ENCODE peak calls at places on chromosomes 7 and 10, in ten cellular contexts. K is A549, X is transverse colon, B is body of pancreas, S is esophagus squamous epithelium, J is upper lobe of left lung, C is heart left ventricle, Z is tibial nerve, E is stomach, M is prostate gland. G is an unnamed sample.

GRCh38 chr7:94295805-94296204 is 98.9 kb upstream of the COL1A2 start:
- DNase-seq in K (peak), X (no peak), B (no peak), S (no peak), J (no peak), C (no peak), Z (no peak), E (no peak), M (no peak), G (no peak)

GRCh38 chr7:101390901-101391301 is 28.2 kb downstream of the COL26A1 start:
- DNase-seq in K (no peak), X (peak), B (no peak), S (no peak), J (no peak), C (peak), Z (peak), E (no peak), M (no peak), G (no peak)

GRCh38 chr10:122567056-122567660 is 6.6 kb downstream of the DMBT1 start:
- DNase-seq in K (peak), X (peak), B (peak), S (no peak), J (no peak), C (no peak), Z (no peak), E (peak), M (no peak), G (no peak)

GRCh38 chr7:114790526-114790925 is 131.4 kb upstream of the MDFIC start:
- DNase-seq in K (no peak), X (no peak), B (no peak), S (no peak), J (no peak), C (no peak), Z (no peak), E (no peak), M (no peak), G (no peak)

GRCh38 chr7:30510124-30511074 is 5.8 kb upstream of the GGCT start:
- DNase-seq in K (peak), X (peak), B (peak), S (no peak), J (no peak), C (no peak), Z (no peak), E (peak), M (no peak), G (no peak)

GRCh38 chr7:55784151-55784550 is 78.4 kb downstream of the SEPTIN14 start:
- DNase-seq in K (no peak), X (no peak), B (no peak), S (no peak), J (peak), C (no peak), Z (no peak), E (no peak), M (no peak), G (no peak)

GRCh38 chr10:13528875-13529713 is at the start of gene BEND7:
- DNase-seq in K (peak), X (peak), B (peak), S (no peak), J (peak), C (peak), Z (no peak), E (peak), M (no peak), G (no peak)

GRCh38 chr10:1608408-1609037 is 128.8 kb downstream of the ADARB2 start:
- DNase-seq in K (no peak), X (no peak), B (no peak), S (no peak), J (no peak), C (no peak), Z (no peak), E (no peak), M (no peak), G (no peak)

GRCh38 chr7:37311282-37311868 is 137.3 kb downstream of the ELMO1 start:
- DNase-seq in K (peak), X (no peak), B (no peak), S (no peak), J (peak), C (peak), Z (no peak), E (no peak), M (no peak), G (no peak)

GRCh38 chr7:71239517-71239916 is 107.6 kb downstream of the GALNT17 start:
- DNase-seq in K (no peak), X (no peak), B (no peak), S (no peak), J (no peak), C (peak), Z (no peak), E (no peak), M (peak), G (no peak)

GRCh38 chr7:27046854-27047549 is 48.8 kb downstream of the HOXA1 start:
- DNase-seq in K (peak), X (no peak), B (no peak), S (no peak), J (no peak), C (no peak), Z (no peak), E (no peak), M (no peak), G (no peak)

GRCh38 chr7:39644170-39644569 is 20.8 kb downstream of the RALA start:
- DNase-seq in K (no peak), X (no peak), B (no peak), S (no peak), J (no peak), C (no peak), Z (no peak), E (no peak), M (no peak), G (no peak)

GRCh38 chr7:82745117-82745516 is 301.5 kb upstream of the CACNA2D1 start:
- DNase-seq in K (no peak), X (no peak), B (no peak), S (no peak), J (no peak), C (no peak), Z (no peak), E (no peak), M (no peak), G (no peak)

GRCh38 chr7:73361340-73361739 is 33.4 kb downstream of the FKBP6 start:
- DNase-seq in K (no peak), X (no peak), B (no peak), S (no peak), J (no peak), C (no peak), Z (no peak), E (no peak), M (no peak), G (no peak)

GRCh38 chr10:14669576-14669975 is 105.1 kb downstream of the FAM107B start:
- DNase-seq in K (peak), X (no peak), B (no peak), S (no peak), J (no peak), C (no peak), Z (no peak), E (no peak), M (no peak), G (no peak)

GRCh38 chr10:4280481-4281206 is 495.6 kb upstream of the KLF6 start:
- DNase-seq in K (no peak), X (peak), B (no peak), S (no peak), J (no peak), C (no peak), Z (no peak), E (no peak), M (peak), G (no peak)

GRCh38 chr10:13809447-13809846 is 222.7 kb downstream of the PRPF18 start:
- DNase-seq in K (no peak), X (no peak), B (no peak), S (no peak), J (no peak), C (no peak), Z (no peak), E (no peak), M (no peak), G (no peak)

GRCh38 chr10:86100581-86101061 is 266.0 kb downstream of the GRID1 start:
- DNase-seq in K (peak), X (no peak), B (no peak), S (no peak), J (no peak), C (no peak), Z (no peak), E (no peak), M (no peak), G (peak)

GRCh38 chr7:21261627-21262564 is 166.0 kb upstream of the SP4 start:
- DNase-seq in K (peak), X (peak), B (peak), S (no peak), J (no peak), C (no peak), Z (no peak), E (peak), M (no peak), G (no peak)

GRCh38 chr10:11810313-11810766 is 12.8 kb upstream of the PROSER2 start:
- DNase-seq in K (peak), X (no peak), B (no peak), S (no peak), J (no peak), C (no peak), Z (no peak), E (no peak), M (no peak), G (no peak)

GRCh38 chr7:30321992-30322637 is 37.7 kb downstream of the ZNRF2 start:
- DNase-seq in K (no peak), X (no peak), B (no peak), S (no peak), J (no peak), C (no peak), Z (no peak), E (no peak), M (peak), G (no peak)

GRCh38 chr7:155303897-155304296 is 6.2 kb downstream of the INSIG1 start:
- DNase-seq in K (no peak), X (no peak), B (no peak), S (no peak), J (no peak), C (no peak), Z (no peak), E (no peak), M (no peak), G (no peak)

GRCh38 chr7:96976106-96976505 is 29.2 kb upstream of the DLX6 start:
- DNase-seq in K (no peak), X (no peak), B (no peak), S (no peak), J (no peak), C (no peak), Z (no peak), E (no peak), M (no peak), G (no peak)

GRCh38 chr10:77686096-77686495 is 48.5 kb upstream of the KCNMA1 start:
- DNase-seq in K (no peak), X (no peak), B (no peak), S (no peak), J (no peak), C (no peak), Z (no peak), E (no peak), M (no peak), G (no peak)

GRCh38 chr7:29449569-29450260 is 113.9 kb upstream of the PRR15 start:
- DNase-seq in K (peak), X (no peak), B (no peak), S (no peak), J (no peak), C (no peak), Z (no peak), E (no peak), M (peak), G (no peak)

GRCh38 chr10:96089670-96090462 is 40.2 kb upstream of the ZNF518A start:
- DNase-seq in K (peak), X (peak), B (peak), S (peak), J (peak), C (peak), Z (peak), E (peak), M (peak), G (peak)

GRCh38 chr10:74870191-74870590 is 43.8 kb downstream of the KAT6B start:
- DNase-seq in K (no peak), X (no peak), B (no peak), S (no peak), J (no peak), C (no peak), Z (no peak), E (no peak), M (no peak), G (no peak)
- TF ChIP-seq POLR2A in K (no peak), X (no peak), B (no peak), S (no peak), J (no peak), C (no peak), Z (no peak), E (no peak), M (no peak), G (no peak)

GRCh38 chr7:11343818-11344413 is 370.2 kb downstream of the PHF14 start:
- DNase-seq in K (peak), X (no peak), B (no peak), S (no peak), J (no peak), C (no peak), Z (no peak), E (no peak), M (peak), G (no peak)
- H3K4me3 ChIP-seq in K (no peak), X (no peak), B (no peak), S (no peak), J (no peak), C (no peak), Z (no peak), E (no peak), M (no peak), G (no peak)

GRCh38 chr10:6089334-6090219 is 743 bp downstream of the RBM17 start:
- DNase-seq in K (no peak), X (peak), B (peak), S (no peak), J (peak), C (no peak), Z (no peak), E (no peak), M (no peak), G (no peak)

GRCh38 chr10:6088721-6089333 is at the start of gene RBM17:
- DNase-seq in K (peak), X (peak), B (peak), S (peak), J (peak), C (peak), Z (peak), E (peak), M (peak), G (peak)

GRCh38 chr10:6095810-6096209 is 7.0 kb downstream of the RBM17 start:
- DNase-seq in K (no peak), X (no peak), B (no peak), S (no peak), J (no peak), C (no peak), Z (no peak), E (no peak), M (no peak), G (no peak)

GRCh38 chr10:6092731-6093130 is 3.9 kb downstream of the RBM17 start:
- DNase-seq in K (no peak), X (no peak), B (no peak), S (no peak), J (no peak), C (no peak), Z (no peak), E (no peak), M (no peak), G (no peak)

GRCh38 chr10:6091630-6092029 is 2.8 kb downstream of the RBM17 start:
- DNase-seq in K (no peak), X (no peak), B (no peak), S (no peak), J (no peak), C (no peak), Z (no peak), E (no peak), M (no peak), G (no peak)
- TF ChIP-seq POLR2A in K (no peak), X (no peak), B (no peak), S (no peak), J (no peak), C (no peak), Z (no peak), E (no peak), M (no peak), G (no peak)

GRCh38 chr10:94286898-94287297 is 75.8 kb downstream of the NOC3L start:
- DNase-seq in K (no peak), X (no peak), B (no peak), S (no peak), J (no peak), C (no peak), Z (no peak), E (no peak), M (no peak), G (no peak)
- H3K4me3 ChIP-seq in K (no peak), X (no peak), B (no peak), S (no peak), J (no peak), C (no peak), Z (no peak), E (no peak), M (no peak), G (no peak)

GRCh38 chr7:142110638-142111037 is 880 bp upstream of the MGAM2 start:
- DNase-seq in K (peak), X (no peak), B (no peak), S (no peak), J (no peak), C (no peak), Z (no peak), E (no peak), M (no peak), G (no peak)

GRCh38 chr7:142110098-142110497 is 1.4 kb upstream of the MGAM2 start:
- DNase-seq in K (no peak), X (no peak), B (no peak), S (no peak), J (no peak), C (no peak), Z (no peak), E (no peak), M (no peak), G (no peak)

GRCh38 chr7:142108728-142109505 is 2.6 kb upstream of the MGAM2 start:
- DNase-seq in K (no peak), X (no peak), B (no peak), S (no peak), J (no peak), C (no peak), Z (no peak), E (no peak), M (no peak), G (no peak)

GRCh38 chr7:142112086-142112485 is 568 bp downstream of the MGAM2 start:
- DNase-seq in K (no peak), X (no peak), B (no peak), S (no peak), J (no peak), C (no peak), Z (no peak), E (no peak), M (no peak), G (no peak)

GRCh38 chr7:142111509-142111908 is at the start of gene MGAM2:
- DNase-seq in K (no peak), X (peak), B (no peak), S (no peak), J (no peak), C (no peak), Z (no peak), E (no peak), M (no peak), G (no peak)
- TF ChIP-seq POLR2A in K (no peak), X (peak), B (peak), S (no peak), J (no peak), C (no peak), Z (no peak), E (no peak), M (no peak), G (no peak)

DNA sequence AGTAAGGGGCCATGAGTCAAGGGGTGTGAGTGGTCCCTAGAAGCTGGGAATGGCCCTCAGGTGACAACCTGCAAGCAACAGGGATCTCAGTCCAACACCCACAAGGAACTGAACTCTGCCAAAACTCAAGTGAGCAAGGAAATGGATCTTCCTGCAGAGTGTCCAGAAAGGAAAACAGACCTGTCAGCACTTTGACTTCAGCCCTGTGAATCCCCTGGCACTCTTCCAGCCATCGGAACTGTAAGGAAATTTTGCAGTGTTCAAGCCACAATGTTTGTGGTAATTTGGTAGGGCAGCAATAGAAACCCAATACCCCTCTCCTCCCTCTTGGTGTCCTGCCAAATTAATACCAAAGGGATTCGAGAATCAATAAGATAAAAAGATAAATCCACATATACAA is 6.9 kb downstream of the LYZL1 start:
- DNase-seq in K (no peak), X (no peak), B (no peak), S (no peak), J (no peak), C (no peak), Z (no peak), E (no peak), M (no peak), G (no peak)
- H3K4me3 ChIP-seq in K (no peak), X (no peak), B (no peak), S (no peak), J (no peak), C (no peak), Z (no peak), E (no peak), M (no peak), G (no peak)

GRCh38 chr7:98211221-98211675 is at the start of gene BHLHA15:
- DNase-seq in K (no peak), X (peak), B (peak), S (no peak), J (peak), C (no peak), Z (no peak), E (peak), M (peak), G (peak)
- TF ChIP-seq POLR2A in K (no peak), X (no peak), B (no peak), S (no peak), J (no peak), C (no peak), Z (no peak), E (no peak), M (no peak), G (no peak)

GRCh38 chr7:16393862-16394422 is 27.4 kb downstream of the CRPPA start:
- DNase-seq in K (no peak), X (no peak), B (no peak), S (no peak), J (no peak), C (no peak), Z (no peak), E (no peak), M (no peak), G (no peak)
- H3K4me3 ChIP-seq in K (no peak), X (no peak), B (no peak), S (no peak), J (no peak), C (no peak), Z (no peak), E (no peak), M (no peak), G (no peak)

DNA sequence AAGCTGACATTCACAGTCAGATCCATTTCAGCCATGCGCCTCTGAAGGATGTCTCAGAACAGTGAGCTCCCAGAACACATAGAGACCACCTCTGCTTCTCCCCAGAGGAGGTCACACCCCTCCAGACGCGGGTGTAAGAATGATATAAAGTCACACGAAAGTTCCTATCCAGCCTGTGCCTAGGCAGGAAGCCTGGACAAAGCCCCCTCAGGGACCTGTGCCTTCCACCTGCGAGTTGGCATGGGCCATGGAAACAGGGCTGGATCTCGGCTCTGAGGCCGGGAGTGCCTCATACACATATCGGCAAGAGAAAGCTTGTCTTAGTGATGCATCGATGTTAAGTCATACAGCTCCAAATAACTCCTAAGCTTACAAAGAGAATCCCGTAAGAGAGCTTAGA is 5.0 kb downstream of the VIPR2 start:
- DNase-seq in K (no peak), X (no peak), B (no peak), S (no peak), J (no peak), C (peak), Z (no peak), E (peak), M (no peak), G (no peak)
- TF ChIP-seq POLR2A in K (no peak), X (no peak), B (no peak), S (no peak), J (no peak), C (no peak), Z (no peak), E (no peak), M (no peak), G (no peak)

GRCh38 chr7:131803861-131804260 is 247.4 kb upstream of the PODXL start:
- DNase-seq in K (no peak), X (no peak), B (no peak), S (no peak), J (no peak), C (no peak), Z (no peak), E (no peak), M (no peak), G (no peak)

GRCh38 chr7:131808736-131809135 is 252.3 kb upstream of the PODXL start:
- DNase-seq in K (no peak), X (no peak), B (no peak), S (no peak), J (no peak), C (no peak), Z (no peak), E (no peak), M (no peak), G (no peak)
- H3K4me3 ChIP-seq in K (no peak), X (no peak), B (no peak), S (no peak), J (no peak), C (no peak), Z (no peak), E (no peak), M (no peak), G (no peak)

G was measured in lower leg skin.